ENCODE peak calls at places on chromosomes 5 and 9, in nine cellular contexts. Q, T, Z, I, N, Y, V, X and B are unnamed samples.

GRCh38 chr5:67395790-67396418 is 199.3 kb upstream of the CD180 start:
- DNase-seq in Z (no peak), X (no peak), N (no peak), T (no peak), Q (no peak), Y (no peak), V (no peak), I (no peak), B (no peak)

GRCh38 chr5:140043508-140043872 is 391 bp upstream of the NRG2 start:
- DNase-seq in Q (no peak), I (no peak), X (no peak), N (no peak), V (no peak), T (no peak), Y (no peak), Z (no peak), B (no peak)

GRCh38 chr5:77076961-77077820 is 9.9 kb downstream of the ZBED3 start:
- DNase-seq in Y (no peak), V (peak; percentile 68), Q (peak; percentile 72), I (peak; percentile 57), X (peak; percentile 79), N (peak; percentile 83), T (no peak), Z (peak; percentile 79), B (peak; percentile 66)

GRCh38 chr9:137666950-137667670 is 48.3 kb downstream of the EHMT1 start:
- DNase-seq in T (no peak), N (peak; percentile 30), Q (no peak), Z (no peak), I (no peak), Y (no peak), X (peak; percentile 48), V (no peak), B (no peak)

GRCh38 chr5:83097582-83098265 is 20.4 kb downstream of the XRCC4 start:
- DNase-seq in Z (no peak), V (no peak), X (no peak), T (no peak), N (no peak), I (no peak), Q (no peak), Y (no peak), B (no peak)

GRCh38 chr5:165775094-165775493 is 2269.7 kb downstream of the MAT2B start:
- DNase-seq in Y (no peak), N (no peak), Q (no peak), X (no peak), Z (no peak), V (no peak), T (no peak), I (no peak), B (no peak)

GRCh38 chr5:108858959-108859358 is 111.3 kb downstream of the FER start:
- DNase-seq in N (no peak), V (no peak), I (no peak), Z (no peak), Y (no peak), X (no peak), Q (no peak), T (no peak), B (no peak)

GRCh38 chr5:149403923-149404745 is 25.0 kb upstream of the IL17B start:
- DNase-seq in X (no peak), Q (no peak), Z (no peak), V (no peak), T (no peak), Y (no peak), N (peak; percentile 55), I (no peak), B (no peak)

GRCh38 chr5:66209350-66209749 is 65.2 kb downstream of the SREK1 start:
- DNase-seq in Y (peak; percentile 75), I (no peak), N (no peak), V (no peak), Q (no peak), Z (no peak), T (peak; percentile 30), X (no peak), B (peak; percentile 56)

GRCh38 chr5:135333737-135334515 is 65.1 kb downstream of the MACROH2A1 start:
- DNase-seq in Q (no peak), Z (no peak), Y (no peak), T (no peak), X (no peak), N (peak; percentile 76), V (no peak), I (no peak), B (no peak)

GRCh38 chr5:132775439-132776076 is 1.5 kb downstream of the SEPTIN8 start:
- DNase-seq in T (no peak), Q (no peak), N (peak; percentile 47), Z (no peak), X (no peak), V (no peak), I (no peak), Y (no peak), B (peak; percentile 80)

GRCh38 chr9:71627537-71627936 is 140.8 kb downstream of the CEMIP2 start:
- DNase-seq in Q (no peak), Z (no peak), T (no peak), Y (no peak), N (no peak), I (no peak), X (no peak), V (no peak), B (no peak)

GRCh38 chr9:71629816-71630215 is 138.5 kb downstream of the CEMIP2 start:
- DNase-seq in N (no peak), I (no peak), V (no peak), Y (no peak), Z (no peak), X (no peak), Q (no peak), T (no peak), B (no peak)

GRCh38 chr9:71630371-71630770 is 137.9 kb downstream of the CEMIP2 start:
- DNase-seq in Z (no peak), I (no peak), Y (no peak), N (no peak), X (no peak), T (no peak), V (no peak), Q (no peak), B (no peak)

GRCh38 chr9:71626395-71626794 is 141.9 kb downstream of the CEMIP2 start:
- DNase-seq in Z (no peak), Q (no peak), N (no peak), Y (no peak), X (no peak), V (no peak), T (no peak), I (no peak), B (no peak)

DNA sequence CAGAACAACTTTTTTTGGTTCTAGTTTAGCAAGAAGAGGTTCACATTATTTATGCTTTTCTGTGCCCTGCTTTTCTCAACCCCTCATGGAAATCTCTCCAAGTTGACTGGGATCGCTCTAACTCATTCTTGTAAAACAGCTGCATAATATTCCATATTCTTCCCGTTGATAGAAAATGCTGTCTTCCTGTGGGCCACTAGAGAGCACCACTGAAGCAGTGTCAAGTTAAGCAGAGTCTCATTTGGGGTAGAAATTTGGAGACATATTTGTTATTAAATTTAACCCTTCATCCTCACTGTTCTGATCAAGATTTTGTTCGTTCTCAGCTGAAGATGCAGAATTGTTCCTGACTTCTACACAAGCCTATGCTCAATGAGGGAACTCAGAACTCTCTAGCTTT is 140.1 kb downstream of the CEMIP2 start:
- DNase-seq in Y (no peak), I (no peak), N (no peak), T (no peak), X (no peak), Q (no peak), Z (no peak), V (no peak), B (no peak)
- TF ChIP-seq POLR2A in Y (no peak), I (no peak), N (no peak), T (no peak), X (no peak), Q (no peak), Z (no peak), V (no peak), B (no peak)

GRCh38 chr9:91200692-91201336 is 160.9 kb downstream of the AUH start:
- DNase-seq in X (no peak), V (no peak), Y (no peak), I (no peak), Z (no peak), Q (no peak), N (no peak), T (no peak), B (no peak)
- H3K27ac ChIP-seq in X (no peak overlapping the region), V (no peak overlapping the region), Y (no peak overlapping the region), I (no peak overlapping the region), Z (no peak overlapping the region), Q (no peak overlapping the region), N (no peak overlapping the region), T (no peak overlapping the region), B (no peak overlapping the region)

GRCh38 chr5:146461319-146461718 is 14.2 kb downstream of the TCERG1 start:
- DNase-seq in I (no peak), X (no peak), T (no peak), Q (no peak), V (no peak), Y (no peak), N (no peak), Z (no peak), B (no peak)

GRCh38 chr5:146467729-146468128 is 20.6 kb downstream of the TCERG1 start:
- DNase-seq in V (no peak), Z (no peak), T (no peak), Y (no peak), I (no peak), X (no peak), Q (no peak), N (no peak), B (no peak)

GRCh38 chr5:146463446-146463845 is 16.3 kb downstream of the TCERG1 start:
- DNase-seq in V (no peak), N (no peak), Q (no peak), T (no peak), I (no peak), Z (no peak), Y (no peak), X (no peak), B (no peak)

DNA sequence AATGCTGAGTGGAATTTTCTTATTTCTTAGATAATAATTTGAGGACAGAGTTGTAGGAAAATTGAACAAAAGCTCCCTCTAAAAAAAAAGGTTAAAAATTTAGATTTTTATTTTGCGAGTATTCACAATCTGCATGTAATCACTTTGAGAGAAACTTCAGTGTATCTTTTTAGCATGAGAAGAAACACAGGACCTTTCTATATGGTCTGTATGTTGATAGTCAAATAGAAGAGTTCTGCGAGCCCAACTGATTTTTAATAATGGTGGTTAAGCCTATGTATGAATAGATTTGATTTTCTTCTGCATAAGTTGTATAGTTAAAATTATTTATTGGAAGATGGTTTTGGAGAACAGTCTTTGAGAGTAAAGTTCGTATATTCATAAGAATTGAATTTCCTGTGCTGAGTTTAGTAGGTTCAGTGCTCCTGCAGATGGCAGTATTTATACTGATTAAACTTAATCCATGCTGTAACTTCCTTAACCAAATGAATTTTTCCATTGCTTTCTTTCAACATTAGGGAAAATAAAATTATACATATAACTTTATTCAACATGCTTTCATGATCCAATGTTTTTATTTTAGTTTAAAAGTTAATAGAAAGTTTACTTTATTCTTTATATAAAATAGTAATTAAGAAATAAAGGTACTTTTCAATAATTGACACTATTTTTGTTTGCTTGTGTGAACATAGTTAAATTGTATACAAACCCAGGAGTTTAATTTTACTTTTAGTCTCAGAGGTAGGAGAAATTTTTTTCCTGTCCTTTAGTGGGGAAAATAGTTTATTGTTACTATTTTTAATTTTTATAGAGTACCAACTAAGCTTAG is 19.6 kb downstream of the TCERG1 start:
- DNase-seq in I (no peak), Z (no peak), T (no peak), Q (no peak), Y (no peak), V (no peak), N (no peak), X (no peak), B (no peak)
- H3K36me3 ChIP-seq in I (no peaks in the 10 kb centered on the region), Z (peaks cover 78% of the 10 kb centered on the region), T (peaks cover 6% of the 10 kb centered on the region), Q (no peaks in the 10 kb centered on the region), Y (peaks cover 51% of the 10 kb centered on the region), V (peaks cover 28% of the 10 kb centered on the region), N (peaks cover 67% of the 10 kb centered on the region), X (peaks cover 68% of the 10 kb centered on the region), B (peaks cover 37% of the 10 kb centered on the region)

GRCh38 chr9:93676310-93677054 is 100.1 kb downstream of the PHF2 start:
- DNase-seq in I (peak; percentile 5), V (peak; percentile 40), Y (no peak), Q (peak; percentile 10), X (peak; percentile 20), N (peak; percentile 61), T (peak; percentile 15), Z (peak; percentile 16), B (no peak)
- TF ChIP-seq POLR2A in I (no peak), V (no peak), Y (no peak), Q (no peak), X (no peak), N (no peak), T (no peak), Z (no peak), B (no peak)